ENCODE peak calls at places on chromosomes 13 and 19, in nine cellular contexts. B is suprapubic skin, D is uterus, M is endodermal cell, A is testis, L is transverse colon, S is heart right ventricle, J is lower lobe of right lung, K is left ventricle myocardium inferior. F is an unnamed sample.
A peak's percentile ranks its signal among the peaks of the same experiment; 100 is the strongest.

GRCh38 chr13:24995225-24995804 is 100.6 kb upstream of the PABPC3 start:
- DNase-seq in B (no peak), D (peak; percentile 39), M (peak; percentile 86), A (peak; percentile 77), L (peak; percentile 53), S (peak; percentile 57), J (no peak), K (no peak), F (peak; percentile 52)

GRCh38 chr13:113618455-113618854 is 33.9 kb downstream of the TFDP1 start:
- DNase-seq in B (no peak), D (no peak), M (no peak), A (no peak), L (no peak), S (no peak), J (no peak), K (no peak), F (no peak)

GRCh38 chr13:48210178-48210577 is 22.8 kb upstream of the ITM2B start:
- DNase-seq in B (no peak), D (no peak), M (no peak), A (no peak), L (no peak), S (no peak), J (no peak), K (no peak), F (no peak)

GRCh38 chr13:30998548-30999140 is 66.2 kb downstream of the TEX26 start:
- DNase-seq in B (no peak), D (no peak), M (peak; percentile 19), A (peak; percentile 23), L (no peak), S (no peak), J (no peak), K (no peak), F (no peak)

GRCh38 chr13:23547000-23547590 is 23.1 kb upstream of the TNFRSF19 start:
- DNase-seq in B (no peak), D (peak; percentile 25), M (peak; percentile 72), A (peak; percentile 41), L (peak; percentile 9), S (peak; percentile 53), J (no peak), K (peak; percentile 62), F (no peak)

GRCh38 chr13:105969761-105970160 is 565.7 kb downstream of the EFNB2 start:
- DNase-seq in B (no peak), D (no peak), M (no peak), A (no peak), L (no peak), S (no peak), J (no peak), K (no peak), F (no peak)

GRCh38 chr13:98263841-98264240 is 86.8 kb upstream of the RNF113B start:
- DNase-seq in B (no peak), D (no peak), M (peak; percentile 10), A (no peak), L (no peak), S (no peak), J (no peak), K (no peak), F (no peak)

GRCh38 chr13:84121456-84121855 is 239.2 kb upstream of the SLITRK1 start:
- DNase-seq in B (no peak), D (no peak), M (no peak), A (no peak), L (no peak), S (no peak), J (no peak), K (no peak), F (no peak)

GRCh38 chr13:99803141-99803540 is 168.4 kb downstream of the ZIC5 start:
- DNase-seq in B (no peak), D (no peak), M (no peak), A (no peak), L (no peak), S (no peak), J (no peak), K (no peak), F (no peak)

GRCh38 chr13:100464006-100464405 is 124.6 kb downstream of the GGACT start:
- DNase-seq in B (no peak), D (no peak), M (no peak), A (no peak), L (no peak), S (no peak), J (no peak), K (no peak), F (no peak)

GRCh38 chr13:44052843-44053607 is 173.3 kb downstream of the LACC1 start:
- DNase-seq in B (no peak), D (peak; percentile 30), M (peak; percentile 76), A (peak; percentile 21), L (peak; percentile 17), S (no peak), J (peak; percentile 59), K (peak; percentile 24), F (no peak)

GRCh38 chr13:19181621-19182485 is at the start of gene TUBA3C:
- DNase-seq in B (peak; percentile 72), D (no peak), M (no peak), A (peak; percentile 80), L (no peak), S (no peak), J (no peak), K (no peak), F (peak; percentile 17)

GRCh38 chr19:42038675-42039074 is 31.3 kb downstream of the GRIK5 start:
- DNase-seq in B (no peak), D (no peak), M (no peak), A (no peak), L (no peak), S (peak; percentile 81), J (no peak), K (peak; percentile 73), F (no peak)

DNA sequence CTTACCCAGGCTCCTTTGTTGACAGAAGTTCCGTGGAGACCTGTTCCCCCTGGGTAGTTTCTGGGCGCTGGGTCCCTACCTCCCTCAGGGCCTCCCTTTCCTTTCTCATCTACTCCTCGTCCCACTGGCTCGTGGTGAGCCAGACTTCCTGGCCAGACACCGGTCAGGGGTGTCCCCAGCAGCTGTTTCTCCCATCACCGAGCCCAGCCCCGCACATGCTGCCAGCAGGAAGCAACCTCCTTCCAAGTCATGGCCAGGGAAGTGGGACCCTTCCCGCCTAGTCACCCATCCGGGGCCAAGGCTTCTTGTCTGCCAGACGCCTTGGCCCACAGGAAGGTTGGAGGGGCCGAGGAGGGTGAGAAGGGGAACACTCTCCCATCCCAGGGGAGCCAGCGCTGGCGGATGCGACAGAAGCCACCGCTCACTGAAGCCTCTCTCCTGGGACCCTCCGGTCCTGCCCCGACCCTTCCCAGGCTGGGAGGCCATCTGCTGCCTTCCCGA is 5.7 kb downstream of the PAK4 start:
- DNase-seq in B (no peak), D (no peak), M (no peak), A (no peak), L (no peak), S (peak; percentile 67), J (no peak), K (peak; percentile 71), F (no peak)
- H3K4me1 ChIP-seq in B (peaks cover 84% of the 10 kb centered on the region), D (peaks cover 22% of the 10 kb centered on the region), M (peaks cover 8% of the 10 kb centered on the region), A (peaks cover 83% of the 10 kb centered on the region), L (peaks cover 80% of the 10 kb centered on the region), S (peaks cover 7% of the 10 kb centered on the region), J (peaks cover 79% of the 10 kb centered on the region), K (peaks cover 75% of the 10 kb centered on the region), F (peaks cover 85% of the 10 kb centered on the region)

DNA sequence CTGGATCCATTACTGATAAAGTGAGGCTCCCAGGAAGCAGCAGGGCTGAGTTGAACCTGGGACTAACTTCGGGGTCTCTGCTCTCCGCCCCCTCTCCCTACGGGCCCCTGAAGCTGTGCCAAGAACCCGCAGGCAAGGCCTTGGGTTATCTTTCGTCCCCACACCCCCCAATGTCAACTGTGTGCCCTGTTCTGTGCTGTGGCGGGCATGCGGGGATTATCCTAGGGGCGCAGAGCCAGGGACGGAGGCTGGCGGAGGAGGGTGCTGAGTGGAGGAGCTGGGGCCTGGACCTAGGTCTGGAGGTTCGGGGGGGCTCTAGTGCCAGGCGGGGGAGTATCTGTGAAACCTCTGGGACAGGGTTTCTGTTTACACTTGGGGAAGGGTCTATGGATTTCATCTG is 26.4 kb downstream of the RFX1 start:
- DNase-seq in B (no peak), D (no peak), M (no peak), A (no peak), L (no peak), S (no peak), J (no peak), K (no peak), F (no peak)
- H3K27ac ChIP-seq in B (no peak overlapping the region), D (no peak overlapping the region), M (no peak overlapping the region), A (no peak overlapping the region), L (no peak overlapping the region), S (peak overlapping the region; percentile 77), J (peak overlapping the region; percentile 77), K (peak overlapping the region; percentile 91), F (no peak overlapping the region)

GRCh38 chr19:7355151-7355845 is 6.6 kb downstream of the ARHGEF18 start:
- DNase-seq in B (no peak), D (peak; percentile 80), M (no peak), A (peak; percentile 30), L (peak; percentile 34), S (no peak), J (no peak), K (no peak), F (no peak)
- H3K4me1 ChIP-seq in B (no peaks in the 10 kb centered on the region), D (no peaks in the 10 kb centered on the region), M (no peaks in the 10 kb centered on the region), A (no peaks in the 10 kb centered on the region), L (no peaks in the 10 kb centered on the region), S (no peaks in the 10 kb centered on the region), J (no peaks in the 10 kb centered on the region), K (no peaks in the 10 kb centered on the region), F (peaks cover 8% of the 10 kb centered on the region)

GRCh38 chr19:15831626-15832025 is 16.2 kb upstream of the OR10H1 start:
- DNase-seq in B (no peak), D (no peak), M (no peak), A (no peak), L (no peak), S (no peak), J (no peak), K (no peak), F (no peak)

GRCh38 chr19:15836595-15837398 is 21.3 kb upstream of the OR10H1 start:
- DNase-seq in B (peak; percentile 99), D (peak; percentile 98), M (peak; percentile 37), A (peak; percentile 99), L (peak; percentile 97), S (peak; percentile 99), J (peak; percentile 97), K (peak; percentile 97), F (peak; percentile 96)

GRCh38 chr19:15840833-15841232 is 25.4 kb upstream of the OR10H1 start:
- DNase-seq in B (no peak), D (no peak), M (no peak), A (no peak), L (no peak), S (no peak), J (no peak), K (no peak), F (no peak)

GRCh38 chr19:15841875-15842569 is 26.6 kb upstream of the OR10H1 start:
- DNase-seq in B (no peak), D (no peak), M (no peak), A (no peak), L (no peak), S (no peak), J (no peak), K (no peak), F (no peak)

DNA sequence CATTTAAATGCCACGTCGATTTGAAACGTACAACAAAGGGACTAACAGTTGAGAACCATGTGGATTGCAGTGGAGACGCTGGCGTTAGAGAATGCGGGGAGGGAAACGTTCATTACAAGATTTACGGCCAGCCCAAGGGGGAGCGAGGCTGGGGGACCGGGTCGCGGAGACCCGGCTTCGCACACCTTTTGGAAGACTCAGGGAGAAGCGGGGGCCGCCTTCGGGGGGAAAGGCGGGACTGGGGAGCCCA is 20.8 kb upstream of the OR10H1 start:
- DNase-seq in B (no peak), D (peak; percentile 50), M (no peak), A (peak; percentile 40), L (no peak), S (no peak), J (no peak), K (no peak), F (no peak)
- H3K27ac ChIP-seq in B (peak overlapping the region; percentile 98), D (peak overlapping the region; percentile 96), M (no peak overlapping the region), A (peak overlapping the region; percentile 100), L (peak overlapping the region; percentile 99), S (peak overlapping the region; percentile 98), J (peak overlapping the region; percentile 99), K (peak overlapping the region; percentile 97), F (peak overlapping the region; percentile 99)

GRCh38 chr13:93233997-93234416 is 7.4 kb downstream of the GPC6 start:
- DNase-seq in B (no peak), D (no peak), M (peak; percentile 81), A (no peak), L (no peak), S (no peak), J (no peak), K (no peak), F (no peak)
- H3K4me1 ChIP-seq in B (no peaks in the 10 kb centered on the region), D (no peaks in the 10 kb centered on the region), M (peaks cover 13% of the 10 kb centered on the region), A (no peaks in the 10 kb centered on the region), L (no peaks in the 10 kb centered on the region), S (no peaks in the 10 kb centered on the region), J (no peaks in the 10 kb centered on the region), K (no peaks in the 10 kb centered on the region), F (no peaks in the 10 kb centered on the region)

F was measured in stomach.